ENCODE peak calls at places on chromosome 12, in five cellular contexts. I is mucosa of descending colon, F is suprapubic skin, J is fibroblast of mammary gland, U is Caco-2. X is an unnamed sample.

GRCh38 chr12:6036509-6036908 is 88.0 kb downstream of the VWF start:
- DNase-seq in I (no peak), F (no peak), J (no peak), U (no peak), X (no peak)

GRCh38 chr12:71439613-71440392 is at the start of gene LGR5:
- DNase-seq in I (peak), F (no peak), J (no peak), U (peak), X (peak)

GRCh38 chr12:98456583-98457573 is 58.5 kb upstream of the TMPO start:
- DNase-seq in I (peak), F (no peak), J (peak), U (peak), X (peak)

GRCh38 chr12:51406859-51407258 is 15.7 kb upstream of the GALNT6 start:
- DNase-seq in I (no peak), F (no peak), J (no peak), U (no peak), X (no peak)

GRCh38 chr12:112046003-112046402 is 32.8 kb downstream of the ERP29 start:
- DNase-seq in I (no peak), F (no peak), J (no peak), U (no peak), X (no peak)

GRCh38 chr12:42145552-42146215 is 1.0 kb upstream of the GXYLT1 start:
- DNase-seq in I (no peak), F (no peak), J (peak), U (peak), X (no peak)

GRCh38 chr12:111645433-111645832 is 40.3 kb downstream of the BRAP start:
- DNase-seq in I (no peak), F (no peak), J (no peak), U (peak), X (no peak)

GRCh38 chr12:67419810-67420209 is 150.7 kb downstream of the CAND1 start:
- DNase-seq in I (no peak), F (no peak), J (no peak), U (no peak), X (no peak)

GRCh38 chr12:64256166-64256800 is 34.2 kb upstream of the KICS2 start:
- DNase-seq in I (no peak), F (no peak), J (peak), U (peak), X (peak)

GRCh38 chr12:32821293-32822089 is 65.8 kb upstream of the YARS2 start:
- DNase-seq in I (no peak), F (no peak), J (no peak), U (no peak), X (peak)

GRCh38 chr12:45217846-45218245 is 2.0 kb downstream of the ANO6 start:
- DNase-seq in I (no peak), F (no peak), J (no peak), U (no peak), X (no peak)
- H3K4me3 ChIP-seq in I (no peak), F (peak), J (peak), U (peak), X (peak)

GRCh38 chr12:128971802-128972201 is 118.5 kb downstream of the GLT1D1 start:
- DNase-seq in I (no peak), F (no peak), J (no peak), U (no peak), X (no peak)

GRCh38 chr12:128968668-128969067 is 115.4 kb downstream of the GLT1D1 start:
- DNase-seq in I (no peak), F (no peak), J (no peak), U (no peak), X (no peak)

GRCh38 chr12:128970941-128971340 is 117.7 kb downstream of the GLT1D1 start:
- DNase-seq in I (no peak), F (no peak), J (no peak), U (no peak), X (no peak)

GRCh38 chr12:128970110-128970509 is 116.8 kb downstream of the GLT1D1 start:
- DNase-seq in I (no peak), F (no peak), J (no peak), U (no peak), X (no peak)

DNA sequence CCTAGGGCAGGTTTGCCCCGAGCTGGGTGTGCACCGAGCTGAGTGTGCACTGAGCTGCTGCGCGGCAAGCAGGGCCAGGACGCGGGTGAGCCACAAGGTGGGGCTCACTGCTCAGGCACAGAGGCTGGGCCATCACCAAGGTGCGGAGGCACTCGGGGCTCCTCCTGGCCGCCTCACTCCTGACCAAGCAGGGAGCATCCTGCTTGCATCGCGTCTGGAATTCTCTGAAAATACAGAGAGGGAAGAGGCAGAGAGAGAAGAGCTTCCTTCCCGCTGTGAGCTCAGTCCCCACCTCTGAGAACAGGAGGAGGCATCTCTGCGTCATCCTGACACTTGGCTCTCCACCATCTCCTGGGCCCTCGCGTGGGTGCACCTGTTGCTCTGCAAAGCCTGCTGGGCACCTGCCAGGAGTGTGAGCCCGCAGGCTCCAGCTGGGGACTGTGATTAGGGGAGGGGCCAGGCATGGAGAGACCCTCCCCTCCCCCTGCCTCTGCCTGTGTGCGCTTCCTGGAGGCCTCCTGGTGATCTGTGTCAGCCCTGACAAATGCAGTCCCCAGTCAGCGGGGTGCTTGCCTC is 116.3 kb downstream of the GLT1D1 start:
- DNase-seq in I (no peak), F (no peak), J (no peak), U (peak), X (no peak)
- TF ChIP-seq CTCF in I (no peak), F (no peak), J (no peak), U (peak), X (no peak)

DNA sequence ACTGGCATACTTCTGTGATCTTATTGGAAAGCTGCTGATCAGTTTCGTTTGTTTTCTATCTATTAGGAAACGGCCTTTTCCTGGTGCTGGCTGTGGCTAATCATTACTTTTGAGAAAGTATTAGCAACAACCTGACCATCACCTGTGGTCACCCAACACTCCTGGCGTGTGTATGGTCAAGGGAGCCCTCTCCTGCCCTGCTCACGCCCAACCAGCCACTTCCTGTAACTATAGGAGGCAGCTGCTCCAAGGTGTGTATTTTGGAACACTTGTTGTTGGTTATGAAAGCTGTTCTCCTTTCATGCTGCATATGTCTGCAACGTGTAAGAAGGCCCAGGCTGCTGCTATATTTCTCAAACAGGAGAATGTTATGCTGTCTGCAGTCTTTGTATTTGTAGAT is 1582.8 kb downstream of the AACS start:
- DNase-seq in I (no peak), F (no peak), J (no peak), U (no peak), X (no peak)
- H3K4me3 ChIP-seq in I (no peak), F (no peak), J (no peak), U (no peak), X (no peak)

DNA sequence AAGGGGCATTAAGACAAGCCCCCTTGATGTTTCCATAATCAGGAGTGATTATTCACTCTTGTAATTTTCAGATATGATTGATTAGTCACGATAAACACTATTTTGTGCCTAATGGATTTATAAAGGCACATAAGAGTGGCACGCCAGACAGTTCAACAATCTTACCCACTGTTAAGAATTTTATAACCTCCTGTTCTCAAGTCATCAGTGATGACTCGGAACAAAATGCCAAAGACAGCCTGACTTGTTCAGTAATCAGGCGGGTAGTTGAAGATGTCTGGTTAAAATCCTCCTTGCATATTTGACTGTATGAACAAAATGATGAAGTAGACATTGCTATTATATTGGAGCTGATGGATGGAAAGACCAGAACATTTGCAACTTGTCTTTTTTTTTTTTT is 212.1 kb upstream of the RMST start:
- DNase-seq in I (no peak), F (no peak), J (no peak), U (no peak), X (no peak)
- TF ChIP-seq CTCF in I (no peak), F (no peak), J (no peak), U (no peak), X (no peak)

DNA sequence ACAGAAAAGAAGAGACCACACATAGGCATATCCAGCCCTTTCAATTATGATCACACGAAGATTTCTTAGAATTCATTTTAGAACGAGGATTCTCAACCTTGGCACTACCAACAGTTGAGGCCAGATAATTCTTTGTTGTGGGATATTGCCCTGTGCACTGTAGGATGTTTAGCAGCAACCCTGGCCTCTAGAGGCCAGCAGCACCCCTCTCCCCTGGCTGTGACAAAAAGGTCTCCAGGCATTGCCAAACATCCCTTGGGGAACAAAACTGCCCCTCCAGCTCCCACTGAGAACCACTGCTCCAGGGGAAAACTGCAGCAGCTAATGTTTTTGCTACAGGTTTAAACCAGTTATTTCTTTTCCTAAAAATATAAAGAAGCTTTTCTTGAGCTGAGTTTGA is 7.1 kb downstream of the NT5DC3 start:
- DNase-seq in I (no peak), F (no peak), J (no peak), U (peak), X (no peak)
- H3K4me3 ChIP-seq in I (no peak), F (no peak), J (no peak), U (no peak), X (no peak)

GRCh38 chr12:14833336-14833735 is 10.0 kb downstream of the ART4 start:
- DNase-seq in I (no peak), F (no peak), J (no peak), U (no peak), X (no peak)

GRCh38 chr12:14839262-14839661 is 4.1 kb downstream of the ART4 start:
- DNase-seq in I (no peak), F (no peak), J (no peak), U (no peak), X (no peak)

GRCh38 chr12:14836336-14837210 is 6.8 kb downstream of the ART4 start:
- DNase-seq in I (no peak), F (no peak), J (peak), U (peak), X (peak)

GRCh38 chr12:14833952-14834351 is 9.4 kb downstream of the ART4 start:
- DNase-seq in I (no peak), F (no peak), J (peak), U (no peak), X (no peak)

GRCh38 chr12:14834502-14834901 is 8.8 kb downstream of the ART4 start:
- DNase-seq in I (no peak), F (no peak), J (no peak), U (no peak), X (no peak)
- TF ChIP-seq CTCF in I (no peak), F (no peak), J (no peak), U (no peak), X (no peak)

GRCh38 chr12:95634622-95635621 is 83.6 kb upstream of the USP44 start:
- DNase-seq in I (peak), F (no peak), J (no peak), U (no peak), X (peak)
- H3K4me3 ChIP-seq in I (no peak), F (no peak), J (no peak), U (no peak), X (no peak)